ENCODE peak calls at places on chromosomes 5 and 9, in six cellular contexts. T is SJSA1, A is PC-3, M is Peyer's patch, C is tibial nerve, G is uterus. Z is an unnamed sample.

GRCh38 chr5:139658928-139659667 is 10.9 kb downstream of the CXXC5 start:
- DNase-seq in C (no peak), M (no peak), A (peak), G (no peak), T (peak), Z (no peak)

GRCh38 chr5:149053027-149053705 is 9.7 kb downstream of the SH3TC2 start:
- DNase-seq in C (no peak), T (no peak), M (no peak), G (no peak), A (peak), Z (peak)

GRCh38 chr5:65197899-65198776 is 283.6 kb downstream of the ADAMTS6 start:
- DNase-seq in C (no peak), T (no peak), M (no peak), A (peak), G (no peak), Z (no peak)

GRCh38 chr9:27535701-27536118 is 6.1 kb upstream of the MOB3B start:
- DNase-seq in C (no peak), T (no peak), G (no peak), A (no peak), M (no peak), Z (no peak)

GRCh38 chr5:61362796-61363364 is 30.8 kb downstream of the ZSWIM6 start:
- DNase-seq in C (no peak), T (no peak), M (no peak), A (no peak), G (no peak), Z (no peak)

GRCh38 chr9:95626341-95626740 is 109.6 kb upstream of the PTCH1 start:
- DNase-seq in G (no peak), M (no peak), T (no peak), A (no peak), C (no peak), Z (no peak)

GRCh38 chr5:150700600-150701377 is at the start of gene RBM22:
- DNase-seq in C (peak), T (peak), M (peak), G (peak), A (peak), Z (peak)

GRCh38 chr5:73242741-73243140 is 69.7 kb downstream of the TMEM174 start:
- DNase-seq in M (no peak), A (peak), T (no peak), C (no peak), G (no peak), Z (peak)

GRCh38 chr5:16663848-16664247 is 47.1 kb upstream of the RETREG1 start:
- DNase-seq in M (no peak), G (no peak), C (no peak), A (no peak), T (no peak), Z (no peak)

GRCh38 chr5:147017621-147018020 is 139.1 kb upstream of the PPP2R2B start:
- DNase-seq in C (no peak), G (no peak), M (no peak), A (no peak), T (peak), Z (no peak)

GRCh38 chr5:54469655-54470054 is 14.2 kb downstream of the HSPB3 start:
- DNase-seq in A (no peak), M (no peak), G (no peak), C (no peak), T (peak), Z (no peak)

GRCh38 chr9:38092200-38092524 is 23.1 kb upstream of the SHB start:
- DNase-seq in A (no peak), T (no peak), M (no peak), C (no peak), G (no peak), Z (no peak)

GRCh38 chr5:177445052-177446016 is 1.3 kb upstream of the PRR7 start:
- DNase-seq in T (no peak), M (no peak), G (no peak), A (no peak), C (no peak), Z (no peak)

GRCh38 chr5:82004511-82004910 is 32.7 kb downstream of the ATG10 start:
- DNase-seq in C (no peak), G (no peak), T (no peak), A (peak), M (no peak), Z (no peak)

GRCh38 chr5:22908129-22908528 is 55.0 kb upstream of the CDH12 start:
- DNase-seq in C (no peak), M (no peak), G (no peak), A (peak), T (no peak), Z (peak)

GRCh38 chr5:96692436-96692835 is 30.3 kb downstream of the CAST start:
- DNase-seq in M (no peak), A (no peak), G (no peak), T (no peak), C (no peak), Z (no peak)

GRCh38 chr9:95225016-95225745 is 92.3 kb downstream of the FANCC start:
- DNase-seq in A (no peak), M (no peak), T (no peak), G (no peak), C (no peak), Z (no peak)

GRCh38 chr9:37939575-37940095 is 35.7 kb upstream of the SLC25A51 start:
- DNase-seq in C (no peak), T (no peak), M (no peak), A (no peak), G (no peak), Z (no peak)

GRCh38 chr5:157047898-157048297 is 11.0 kb downstream of the HAVCR1 start:
- DNase-seq in M (no peak), G (no peak), C (no peak), A (no peak), T (no peak), Z (no peak)

GRCh38 chr5:28344803-28345433 is 1306.5 kb upstream of the CDH9 start:
- DNase-seq in A (peak), T (no peak), C (no peak), M (no peak), G (no peak), Z (peak)

GRCh38 chr5:149358294-149358651 is 427 bp downstream of the PCYOX1L start:
- DNase-seq in M (peak), C (peak), A (peak), G (peak), T (peak), Z (no peak)

GRCh38 chr9:105452185-105452584 is 4.4 kb downstream of the FSD1L start:
- DNase-seq in A (no peak), G (no peak), M (no peak), T (no peak), C (no peak), Z (no peak)

GRCh38 chr9:75457474-75458011 is 369.2 kb downstream of the OSTF1 start:
- DNase-seq in A (no peak), C (no peak), G (no peak), T (no peak), M (no peak), Z (no peak)

GRCh38 chr9:105842023-105842644 is 147.8 kb downstream of the TMEM38B start:
- DNase-seq in A (peak), C (no peak), T (peak), M (no peak), G (no peak), Z (peak)

GRCh38 chr9:18979367-18979766 is 53.6 kb downstream of the SAXO1 start:
- DNase-seq in G (no peak), A (peak), M (no peak), C (no peak), T (no peak), Z (no peak)

GRCh38 chr5:143968071-143968878 is 156.3 kb downstream of the HMHB1 start:
- DNase-seq in T (peak), A (peak), C (no peak), M (no peak), G (no peak), Z (peak)

GRCh38 chr5:127959152-127959764 is 124.3 kb upstream of the SLC12A2 start:
- DNase-seq in A (peak), G (peak), C (peak), T (peak), M (no peak), Z (peak)

GRCh38 chr5:78269088-78269703 is 25.3 kb downstream of the AP3B1 start:
- DNase-seq in G (no peak), A (peak), T (no peak), C (no peak), M (no peak), Z (peak)

GRCh38 chr9:99216073-99216472 is 5.7 kb downstream of the ALG2 start:
- DNase-seq in M (no peak), T (no peak), A (no peak), G (no peak), C (no peak), Z (no peak)

GRCh38 chr5:149363345-149363744 is 5.5 kb downstream of the PCYOX1L start:
- DNase-seq in A (no peak), C (no peak), G (no peak), M (no peak), T (no peak), Z (no peak)

GRCh38 chr5:179269781-179270543 is 75.3 kb downstream of the ADAMTS2 start:
- DNase-seq in A (no peak), T (no peak), M (no peak), G (peak), C (no peak), Z (no peak)

GRCh38 chr9:98075332-98075805 is 18.8 kb downstream of the NANS start:
- DNase-seq in G (no peak), C (peak), M (no peak), A (peak), T (peak), Z (peak)

GRCh38 chr5:123708074-123708806 is 196.3 kb downstream of the CSNK1G3 start:
- DNase-seq in A (peak), M (no peak), T (peak), G (no peak), C (peak), Z (peak)

GRCh38 chr5:170746081-170746951 is 37.2 kb upstream of the GABRP start:
- DNase-seq in A (no peak), T (no peak), G (no peak), C (no peak), M (no peak), Z (no peak)

GRCh38 chr5:117102591-117102990 is 528.0 kb upstream of the SEMA6A start:
- DNase-seq in A (no peak), M (no peak), T (no peak), C (no peak), G (no peak), Z (no peak)

GRCh38 chr9:133875131-133875530 is 117.0 kb downstream of the VAV2 start:
- DNase-seq in C (no peak), G (no peak), A (no peak), M (no peak), T (no peak), Z (no peak)

GRCh38 chr5:16510123-16510522 is 44.5 kb upstream of the ZNF622 start:
- DNase-seq in C (no peak), A (no peak), M (no peak), T (no peak), G (no peak), Z (no peak)

GRCh38 chr5:44900273-44900954 is 91.7 kb downstream of the MRPS30 start:
- DNase-seq in M (no peak), C (no peak), A (no peak), G (no peak), T (no peak), Z (no peak)

DNA sequence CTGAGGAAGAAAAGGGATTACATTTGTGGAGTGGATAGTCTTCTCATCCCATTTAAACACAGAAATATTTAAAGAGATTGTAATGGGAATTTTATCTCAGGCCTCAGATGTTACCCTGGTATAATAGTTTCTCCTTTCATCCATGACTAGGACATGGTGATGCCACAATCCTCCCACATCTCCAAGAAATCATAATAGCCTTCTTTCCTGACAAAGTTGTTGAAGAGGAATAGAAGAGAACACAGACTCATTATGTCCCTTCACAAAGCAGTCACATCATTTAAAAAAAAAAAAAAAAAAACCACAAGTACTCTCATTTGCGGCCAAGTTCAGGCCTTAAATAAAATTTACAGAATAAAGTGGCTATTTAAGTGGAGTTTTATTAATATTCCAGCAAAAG is 359.6 kb downstream of the DEPDC1B start:
- DNase-seq in T (no peak), A (no peak), M (no peak), C (no peak), G (no peak), Z (no peak)
- H3K27ac ChIP-seq in T (no peak), A (no peak), M (no peak), C (no peak), G (no peak), Z (no peak)

GRCh38 chr5:66306844-66307315 is 162.8 kb downstream of the SREK1 start:
- DNase-seq in T (no peak), C (no peak), A (no peak), M (no peak), G (no peak), Z (no peak)

GRCh38 chr5:66312291-66312690 is 168.2 kb downstream of the SREK1 start:
- DNase-seq in M (no peak), T (no peak), G (no peak), C (no peak), A (no peak), Z (no peak)

GRCh38 chr5:66302344-66302743 is 158.2 kb downstream of the SREK1 start:
- DNase-seq in A (no peak), M (no peak), T (no peak), C (no peak), G (no peak), Z (no peak)

GRCh38 chr5:66306105-66306843 is 162.2 kb downstream of the SREK1 start:
- DNase-seq in C (peak), M (no peak), T (peak), G (peak), A (peak), Z (peak)

DNA sequence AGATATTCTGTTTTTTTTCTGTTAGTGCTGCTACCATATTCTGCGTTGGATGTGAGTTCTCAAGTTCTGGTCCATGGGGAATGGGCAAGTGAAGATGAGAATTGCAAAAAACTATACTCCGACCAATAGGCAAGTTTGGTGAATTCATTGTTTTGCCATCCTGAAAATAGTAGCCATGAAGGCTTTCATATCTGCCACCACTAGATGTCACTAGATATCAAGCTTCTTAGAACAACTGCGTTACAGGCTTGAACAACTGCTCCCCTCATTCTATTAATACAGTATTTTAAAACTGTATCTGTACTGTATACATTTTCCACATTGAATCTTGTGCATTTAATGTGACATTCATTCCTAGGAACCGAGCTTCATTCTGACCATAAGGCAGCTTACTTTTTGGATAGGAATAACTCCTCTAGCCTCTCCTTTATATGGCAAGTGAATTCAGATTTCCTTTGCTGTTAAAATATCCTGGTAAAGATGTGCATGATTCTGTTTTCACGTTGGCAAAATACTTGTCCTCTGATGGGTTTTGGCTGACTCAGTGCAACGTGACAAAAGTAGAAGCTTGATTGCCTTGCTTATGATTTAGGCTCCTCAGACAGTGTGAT is 163.7 kb downstream of the SREK1 start:
- DNase-seq in T (peak), G (no peak), C (peak), M (no peak), A (peak), Z (peak)
- H3K27ac ChIP-seq in T (no peak), G (no peak), C (no peak), M (no peak), A (no peak), Z (no peak)

DNA sequence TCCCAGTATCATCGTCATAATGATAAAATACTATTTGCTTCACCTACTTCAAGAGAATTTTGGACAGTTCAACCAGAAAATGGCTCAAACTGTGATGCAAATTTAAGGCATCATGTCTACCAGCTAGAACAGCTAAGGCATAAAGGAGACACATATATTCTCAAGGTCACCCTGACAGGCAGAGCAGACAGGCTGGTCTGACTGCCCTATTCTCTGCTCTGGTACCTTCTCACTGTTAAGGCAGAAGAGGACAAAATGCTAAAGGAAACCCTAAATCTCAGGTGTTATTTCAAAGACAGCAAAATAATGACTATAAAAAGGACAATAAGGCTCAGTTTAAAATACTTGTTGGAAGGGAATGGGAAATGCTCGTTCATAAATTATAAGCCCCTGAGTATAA is 87.2 kb downstream of the MRPS27 start:
- DNase-seq in C (no peak), T (no peak), M (no peak), A (no peak), G (no peak), Z (no peak)
- H3K27ac ChIP-seq in C (no peak), T (no peak), M (no peak), A (no peak), G (no peak), Z (no peak)

DNA sequence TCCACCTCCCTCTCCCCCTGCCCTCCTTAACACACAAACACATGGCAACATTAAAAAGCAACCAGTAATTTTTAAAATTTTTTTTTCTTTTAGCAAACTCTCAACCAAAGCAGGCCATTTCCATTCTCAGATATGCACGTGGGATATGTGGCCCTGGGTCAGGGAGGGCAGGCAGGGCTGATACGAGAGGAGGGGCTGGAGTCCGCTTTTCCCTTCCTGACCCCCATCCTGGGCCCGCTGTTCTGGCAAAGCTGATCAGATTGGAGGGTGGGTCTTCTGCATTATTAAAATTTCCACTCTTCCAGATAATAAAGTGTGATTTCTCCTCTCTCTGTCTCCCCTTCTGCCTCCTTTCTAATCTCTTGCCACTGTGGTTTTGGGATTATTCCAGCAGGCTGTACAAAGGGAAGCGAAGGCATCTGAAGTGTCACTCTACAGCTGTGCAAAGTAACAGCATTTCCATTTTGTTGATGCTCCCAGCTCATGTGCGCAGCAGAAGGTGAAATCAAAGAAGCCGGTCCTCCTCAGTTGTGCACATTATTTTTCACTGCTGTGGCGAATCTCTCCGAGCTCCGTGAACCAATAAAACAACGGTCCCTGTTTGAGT is 12.0 kb downstream of the IRX1 start:
- DNase-seq in G (no peak), C (no peak), T (no peak), A (no peak), M (no peak), Z (no peak)
- H3K27ac ChIP-seq in G (no peak), C (no peak), T (no peak), A (no peak), M (no peak), Z (no peak)

DNA sequence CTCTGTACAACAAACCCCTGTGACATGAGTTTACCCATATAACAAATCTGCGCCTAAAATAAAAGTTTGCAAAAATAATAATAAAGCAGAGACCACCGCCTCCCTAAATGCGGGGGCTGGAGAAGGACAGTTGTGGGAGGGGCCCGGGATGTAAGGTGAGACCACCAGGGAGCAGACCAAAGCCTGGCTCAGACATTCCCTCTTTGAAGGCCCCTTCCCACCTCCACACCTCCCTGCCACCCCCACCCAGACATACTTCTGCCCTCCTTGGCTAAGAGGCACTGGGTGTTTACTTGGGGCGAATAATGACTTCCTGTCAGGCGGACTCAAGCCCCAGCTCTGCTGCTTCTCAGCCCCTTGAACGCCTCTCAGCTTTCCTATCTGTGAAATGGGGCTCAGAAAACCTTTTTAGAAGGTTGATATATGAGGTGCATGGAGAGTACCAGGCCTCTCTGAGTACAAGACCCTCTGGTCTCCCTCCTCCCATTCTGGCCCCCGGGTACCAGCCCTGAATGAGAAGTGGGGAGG is 58.8 kb upstream of the GGTA1 start:
- DNase-seq in A (no peak), C (no peak), G (no peak), T (no peak), M (no peak), Z (no peak)
- H3K27ac ChIP-seq in A (peak), C (no peak), G (no peak), T (peak), M (no peak), Z (peak)

DNA sequence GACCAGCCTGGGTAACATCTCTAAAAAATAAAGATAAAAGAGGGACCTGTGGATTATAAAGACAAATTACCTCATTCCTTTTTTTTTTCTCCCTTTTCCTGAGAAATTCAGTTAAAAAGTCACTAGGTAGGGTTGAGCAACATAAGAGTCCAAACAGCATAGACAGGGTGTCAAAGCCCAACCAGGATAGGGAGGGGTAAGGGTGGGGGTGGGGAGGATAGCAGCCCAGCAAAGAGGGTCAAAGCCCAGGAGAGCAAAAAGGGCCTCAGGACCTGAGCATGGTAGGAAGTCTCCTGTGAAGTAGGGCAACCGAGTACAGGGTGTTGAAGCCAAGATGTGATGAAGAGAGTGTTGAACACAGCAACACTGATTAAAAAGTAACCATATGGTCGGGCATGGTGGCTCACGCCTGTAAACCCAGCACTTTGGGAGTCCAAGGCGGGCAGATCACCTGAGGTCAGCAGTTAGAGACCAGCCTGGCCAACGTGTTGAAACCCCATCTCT is 5.7 kb upstream of the B4GALT1 start:
- DNase-seq in T (no peak), C (no peak), M (no peak), A (no peak), G (no peak), Z (no peak)
- H3K27ac ChIP-seq in T (no peak), C (no peak), M (no peak), A (no peak), G (no peak), Z (no peak)